ENCODE peak calls at places on chromosomes 5 and 9, in eight cellular contexts. X, D, A, Q, O, E, S and N are unnamed samples.
A peak's percentile ranks its signal among the peaks of the same experiment; 100 is the strongest.

GRCh38 chr9:99778308-99778707 is 43.4 kb upstream of the NR4A3 start:
- DNase-seq in X (no peak), D (peak; percentile 27), A (no peak), Q (no peak), O (no peak), E (no peak), S (peak; percentile 64), N (no peak)

GRCh38 chr9:35076848-35077247 is 2.9 kb downstream of the FANCG start:
- DNase-seq in X (no peak), D (no peak), A (no peak), Q (no peak), O (no peak), E (no peak), S (no peak), N (no peak)

GRCh38 chr5:1474875-1475543 is 29.8 kb upstream of the SLC6A3 start:
- DNase-seq in X (no peak), D (no peak), A (no peak), Q (no peak), O (peak; percentile 20), E (no peak), S (no peak), N (no peak)

GRCh38 chr5:115418788-115419187 is 122.3 kb upstream of the CCDC112 start:
- DNase-seq in X (no peak), D (no peak), A (no peak), Q (no peak), O (no peak), E (peak; percentile 64), S (no peak), N (no peak)

GRCh38 chr5:173395257-173395932 is 67.2 kb upstream of the STC2 start:
- DNase-seq in X (no peak), D (peak; percentile 12), A (peak; percentile 15), Q (no peak), O (peak; percentile 53), E (no peak), S (peak; percentile 77), N (no peak)

GRCh38 chr9:121551985-121552753 is 52.5 kb upstream of the GGTA1 start:
- DNase-seq in X (no peak), D (no peak), A (no peak), Q (no peak), O (no peak), E (no peak), S (no peak), N (no peak)

GRCh38 chr9:5879419-5880181 is 11.1 kb upstream of the MLANA start:
- DNase-seq in X (no peak), D (peak; percentile 81), A (no peak), Q (no peak), O (peak; percentile 69), E (no peak), S (peak; percentile 64), N (no peak)

GRCh38 chr9:112754578-112754977 is 4.0 kb downstream of the SNX30 start:
- DNase-seq in X (no peak), D (no peak), A (no peak), Q (no peak), O (peak; percentile 65), E (no peak), S (peak; percentile 56), N (no peak)

GRCh38 chr5:594241-594860 is 17.8 kb upstream of the CEP72 start:
- DNase-seq in X (no peak), D (no peak), A (no peak), Q (peak; percentile 25), O (no peak), E (no peak), S (no peak), N (no peak)

GRCh38 chr5:159620853-159621540 is 290.7 kb upstream of the IL12B start:
- DNase-seq in X (no peak), D (no peak), A (no peak), Q (no peak), O (peak; percentile 76), E (no peak), S (no peak), N (no peak)

DNA sequence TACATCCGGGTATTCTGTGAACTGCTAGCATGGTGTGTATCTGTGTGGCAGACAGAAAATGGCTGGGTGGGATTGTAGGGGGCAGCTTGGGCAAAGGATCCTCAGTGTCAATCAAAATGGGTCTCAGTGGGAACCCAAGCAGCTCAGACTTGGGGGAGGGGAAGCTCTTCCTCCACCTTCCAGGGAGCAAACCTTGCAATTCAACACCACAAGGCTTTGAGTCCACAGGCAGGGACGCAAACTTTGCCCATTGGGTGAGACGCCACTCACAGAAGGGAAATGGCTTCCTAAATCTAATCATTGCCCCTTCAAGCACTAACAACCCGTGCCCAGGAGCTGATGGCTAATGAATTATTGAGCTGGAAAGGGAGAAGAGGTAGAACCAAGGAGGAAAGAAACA is 1.1 kb upstream of the KCNIP1 start:
- DNase-seq in X (no peak), D (no peak), A (no peak), Q (no peak), O (no peak), E (no peak), S (no peak), N (no peak)
- TF ChIP-seq CTCF in X (no peak), D (no peak), A (no peak), Q (no peak), O (no peak), E (no peak), S (no peak), N (no peak)

DNA sequence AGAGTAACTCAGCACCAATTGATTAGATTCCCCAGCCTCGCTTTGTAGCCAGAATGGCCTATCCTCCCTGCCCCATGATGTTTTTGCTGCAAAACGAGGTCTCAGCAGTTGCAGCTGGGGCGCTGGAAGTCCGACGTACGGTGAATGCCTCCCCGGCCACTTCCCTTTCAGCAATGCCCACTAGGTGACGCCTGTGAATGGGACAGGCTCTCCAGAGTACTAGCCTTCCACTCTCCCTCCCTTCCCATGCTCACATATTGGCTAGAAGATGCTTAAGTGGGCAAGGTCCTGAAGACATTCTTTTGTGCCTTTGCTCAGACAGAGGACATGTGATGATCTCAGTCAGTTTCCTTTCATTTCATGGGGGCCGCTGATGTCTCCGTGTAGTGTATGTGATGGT is 50.8 kb downstream of the DMRT2 start:
- DNase-seq in X (peak; percentile 28), D (peak; percentile 40), A (no peak), Q (no peak), O (peak; percentile 66), E (no peak), S (peak; percentile 17), N (no peak)
- TF ChIP-seq CTCF in X (peak; percentile 64), D (peak; percentile 29), A (no peak), Q (peak; percentile 49), O (peak; percentile 85), E (peak; percentile 21), S (peak; percentile 92), N (peak; percentile 75)

GRCh38 chr9:113851359-113851758 is 24.8 kb upstream of the ZNF618 start:
- DNase-seq in X (no peak), D (no peak), A (peak; percentile 8), Q (no peak), O (no peak), E (peak; percentile 47), S (no peak), N (no peak)

GRCh38 chr9:113851860-113852259 is 24.2 kb upstream of the ZNF618 start:
- DNase-seq in X (no peak), D (no peak), A (no peak), Q (no peak), O (no peak), E (no peak), S (no peak), N (no peak)

GRCh38 chr9:113857875-113858274 is 18.2 kb upstream of the ZNF618 start:
- DNase-seq in X (no peak), D (no peak), A (no peak), Q (no peak), O (peak; percentile 60), E (peak; percentile 85), S (no peak), N (no peak)

GRCh38 chr9:113854310-113854709 is 21.8 kb upstream of the ZNF618 start:
- DNase-seq in X (no peak), D (no peak), A (no peak), Q (no peak), O (peak; percentile 59), E (no peak), S (no peak), N (no peak)

DNA sequence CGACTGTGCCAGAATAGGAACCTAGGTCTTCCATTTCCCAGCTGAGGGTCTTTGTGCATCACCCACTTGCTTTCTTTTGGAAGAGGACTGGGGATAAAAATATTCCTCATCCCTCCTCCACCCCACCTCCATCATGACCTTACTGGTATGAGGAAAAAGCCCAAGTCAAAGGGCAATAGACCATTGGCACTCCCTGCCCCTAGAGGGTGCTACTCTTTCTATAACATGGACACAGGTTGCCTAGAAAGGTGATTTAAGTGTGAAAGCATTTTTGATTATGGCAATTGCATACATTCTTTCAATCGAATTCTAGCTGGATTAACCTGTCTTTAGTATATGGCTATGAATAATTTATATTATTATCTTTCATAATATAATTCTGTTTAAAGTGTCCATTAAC is 22.8 kb upstream of the ZNF618 start:
- DNase-seq in X (no peak), D (peak; percentile 22), A (peak; percentile 26), Q (no peak), O (peak; percentile 68), E (peak; percentile 34), S (no peak), N (no peak)
- TF ChIP-seq CTCF in X (peak; percentile 51), D (no peak), A (peak; percentile 36), Q (peak; percentile 26), O (peak; percentile 87), E (no peak), S (peak; percentile 53), N (peak; percentile 54)

GRCh38 chr5:4906821-4907220 is 233.3 kb upstream of the ADAMTS16 start:
- DNase-seq in X (no peak), D (no peak), A (no peak), Q (no peak), O (no peak), E (no peak), S (no peak), N (no peak)

GRCh38 chr5:4909086-4909485 is 231.0 kb upstream of the ADAMTS16 start:
- DNase-seq in X (no peak), D (no peak), A (no peak), Q (no peak), O (no peak), E (no peak), S (no peak), N (no peak)

GRCh38 chr5:4907636-4908035 is 232.5 kb upstream of the ADAMTS16 start:
- DNase-seq in X (no peak), D (no peak), A (no peak), Q (no peak), O (no peak), E (no peak), S (no peak), N (no peak)

GRCh38 chr5:4901890-4902289 is 238.2 kb upstream of the ADAMTS16 start:
- DNase-seq in X (no peak), D (no peak), A (no peak), Q (no peak), O (no peak), E (no peak), S (no peak), N (no peak)

GRCh38 chr5:4905674-4906528 is 234.2 kb upstream of the ADAMTS16 start:
- DNase-seq in X (no peak), D (no peak), A (no peak), Q (no peak), O (peak; percentile 79), E (no peak), S (no peak), N (no peak)
- TF ChIP-seq CTCF in X (no peak), D (no peak), A (no peak), Q (no peak), O (peak; percentile 71), E (no peak), S (no peak), N (peak; percentile 57)